ENCODE peak calls at places on chromosomes 2 and 18, in six cellular contexts. One of them, this sample, is unnamed.

GRCh38 chr18:75923169-75923568 is 495.7 kb upstream of the SMIM21 start:
- DNase-seq in GF-D8: no peak
- DNase-seq in HCEC 1CT: no peak
- DNase-seq in pons: peak
- DNase-seq in GM13976: no peak
- DNase-seq in CD8-positive, alpha-beta memory T cell: no peak
- DNase-seq in this sample: no peak

GRCh38 chr2:234853739-234854138 is 98.1 kb upstream of the SH3BP4 start:
- DNase-seq in GF-D8: no peak
- DNase-seq in HCEC 1CT: no peak
- DNase-seq in pons: no peak
- DNase-seq in GM13976: no peak
- DNase-seq in CD8-positive, alpha-beta memory T cell: no peak
- DNase-seq in this sample: no peak

GRCh38 chr2:120453635-120453998 is 107.7 kb downstream of the INHBB start:
- DNase-seq in GF-D8: no peak
- DNase-seq in HCEC 1CT: peak
- DNase-seq in pons: no peak
- DNase-seq in GM13976: no peak
- DNase-seq in CD8-positive, alpha-beta memory T cell: no peak
- DNase-seq in this sample: no peak

GRCh38 chr2:166451451-166451850 is 42.6 kb downstream of the SCN7A start:
- DNase-seq in GF-D8: no peak
- DNase-seq in HCEC 1CT: no peak
- DNase-seq in pons: no peak
- DNase-seq in GM13976: no peak
- DNase-seq in CD8-positive, alpha-beta memory T cell: no peak
- DNase-seq in this sample: no peak

GRCh38 chr2:71800106-71800809 is 346.9 kb downstream of the DYSF start:
- DNase-seq in GF-D8: no peak
- DNase-seq in HCEC 1CT: no peak
- DNase-seq in pons: no peak
- DNase-seq in GM13976: no peak
- DNase-seq in CD8-positive, alpha-beta memory T cell: no peak
- DNase-seq in this sample: no peak

GRCh38 chr2:23468384-23469141 is 83.6 kb downstream of the KLHL29 start:
- DNase-seq in GF-D8: no peak
- DNase-seq in HCEC 1CT: no peak
- DNase-seq in pons: no peak
- DNase-seq in GM13976: no peak
- DNase-seq in CD8-positive, alpha-beta memory T cell: no peak
- DNase-seq in this sample: no peak

GRCh38 chr2:227150222-227150936 is 13.6 kb downstream of the COL4A4 start:
- DNase-seq in GF-D8: no peak
- DNase-seq in HCEC 1CT: no peak
- DNase-seq in pons: no peak
- DNase-seq in GM13976: no peak
- DNase-seq in CD8-positive, alpha-beta memory T cell: no peak
- DNase-seq in this sample: no peak

GRCh38 chr18:59051470-59052165 is 88.1 kb upstream of the SEC11C start:
- DNase-seq in GF-D8: no peak
- DNase-seq in HCEC 1CT: no peak
- DNase-seq in pons: no peak
- DNase-seq in GM13976: no peak
- DNase-seq in CD8-positive, alpha-beta memory T cell: no peak
- DNase-seq in this sample: no peak

GRCh38 chr2:42754021-42754775 is 9.7 kb downstream of the OXER1 start:
- DNase-seq in GF-D8: no peak
- DNase-seq in HCEC 1CT: no peak
- DNase-seq in pons: peak
- DNase-seq in GM13976: peak
- DNase-seq in CD8-positive, alpha-beta memory T cell: no peak
- DNase-seq in this sample: no peak

This sample was measured in putamen.